ENCODE peak calls at places on chromosomes 5 and 9, in five cellular contexts. J, A, H, N and O are unnamed samples.
A peak's percentile ranks its signal among the peaks of the same experiment; 100 is the strongest.

GRCh38 chr9:109244179-109245132 is 76.4 kb downstream of the EPB41L4B start:
- DNase-seq in N (peak; percentile 66), A (peak; percentile 76), J (peak; percentile 17), H (peak; percentile 87), O (peak; percentile 77)

GRCh38 chr5:176625512-176625911 is 4.8 kb downstream of the SNCB start:
- DNase-seq in J (no peak), H (no peak), N (no peak), A (no peak), O (no peak)

GRCh38 chr5:74394924-74395880 is 245.3 kb downstream of the ENC1 start:
- DNase-seq in N (no peak), H (peak; percentile 90), J (no peak), A (peak; percentile 25), O (no peak)

GRCh38 chr5:131198625-131199024 is 27.9 kb downstream of the LYRM7 start:
- DNase-seq in H (no peak), J (no peak), A (no peak), N (no peak), O (peak; percentile 15)

GRCh38 chr5:56099346-56099745 is 104.6 kb upstream of the IL6ST start:
- DNase-seq in A (no peak), N (no peak), J (no peak), H (no peak), O (peak; percentile 26)

GRCh38 chr5:74810915-74811314 is 43.9 kb downstream of the NSA2 start:
- DNase-seq in A (no peak), H (no peak), J (no peak), N (no peak), O (no peak)

GRCh38 chr5:134494780-134495179 is 30.7 kb upstream of the JADE2 start:
- DNase-seq in H (no peak), A (no peak), J (no peak), N (no peak), O (no peak)

GRCh38 chr5:141968914-141969608 is at the start of gene RNF14:
- DNase-seq in N (peak; percentile 96), H (peak; percentile 96), A (peak; percentile 96), J (no peak), O (peak; percentile 95)

GRCh38 chr5:175457466-175457865 is 13.5 kb upstream of the DRD1 start:
- DNase-seq in H (peak; percentile 49), A (no peak), J (no peak), N (no peak), O (no peak)

GRCh38 chr5:80054682-80055081 is 19.5 kb downstream of the THBS4 start:
- DNase-seq in A (no peak), N (no peak), J (no peak), H (no peak), O (no peak)

GRCh38 chr9:136055715-136056545 is 39.2 kb downstream of the NACC2 start:
- DNase-seq in A (no peak), H (peak; percentile 37), J (no peak), N (no peak), O (no peak)

GRCh38 chr9:99593621-99594020 is 228.1 kb upstream of the NR4A3 start:
- DNase-seq in J (peak; percentile 24), N (no peak), A (no peak), H (no peak), O (no peak)

GRCh38 chr5:96733771-96734498 is 71.8 kb downstream of the CAST start:
- DNase-seq in H (peak; percentile 42), A (no peak), N (peak; percentile 62), J (no peak), O (peak; percentile 20)

GRCh38 chr5:113058269-113058668 is 81.7 kb downstream of the DCP2 start:
- DNase-seq in N (no peak), A (no peak), H (peak; percentile 51), J (no peak), O (no peak)

GRCh38 chr5:91420879-91421278 is 37.8 kb upstream of the ARRDC3 start:
- DNase-seq in N (no peak), H (peak; percentile 25), A (no peak), J (no peak), O (no peak)

GRCh38 chr5:82591021-82591515 is 312.9 kb upstream of the RPS23 start:
- DNase-seq in J (no peak), A (no peak), N (no peak), H (no peak), O (no peak)

GRCh38 chr9:110179734-110180133 is 28.2 kb downstream of the C9orf152 start:
- DNase-seq in N (no peak), H (no peak), J (no peak), A (no peak), O (peak; percentile 77)

GRCh38 chr9:122463828-122464632 is 13.7 kb downstream of the OR1J1 start:
- DNase-seq in H (peak; percentile 55), A (no peak), N (no peak), J (no peak), O (no peak)

GRCh38 chr9:21516796-21517195 is 34.7 kb upstream of the IFNE start:
- DNase-seq in H (no peak), A (no peak), J (no peak), N (no peak), O (no peak)

GRCh38 chr5:135073771-135074345 is 39.8 kb upstream of the PITX1 start:
- DNase-seq in A (no peak), H (no peak), J (no peak), N (no peak), O (no peak)

GRCh38 chr5:116814656-116815055 is 240.0 kb upstream of the SEMA6A start:
- DNase-seq in A (no peak), J (no peak), H (peak; percentile 30), N (no peak), O (no peak)

GRCh38 chr5:75274486-75274885 is 37.8 kb upstream of the ANKRD31 start:
- DNase-seq in H (no peak), N (peak; percentile 34), A (no peak), J (no peak), O (no peak)

GRCh38 chr5:173242675-173243085 is 7.7 kb upstream of the NKX2-5 start:
- DNase-seq in N (no peak), J (no peak), H (peak; percentile 76), A (peak; percentile 47), O (no peak)